ENCODE peak calls at places on chromosomes 16 and 17, in nine cellular contexts. D is A673, K is GM23248, H is fibroblast of lung, X is GM12878, A is hepatocyte, T is HCT116, F is GM23338, I is MM.1S. G is an unnamed sample.

GRCh38 chr17:35241520-35241919 is 1.4 kb upstream of the SLFN5 start:
- DNase-seq in I (no peak), D (no peak), H (no peak), X (no peak), K (no peak), A (no peak), F (peak; percentile 15), T (no peak), G (no peak)

GRCh38 chr16:54932737-54933254 is 2.1 kb downstream of the IRX5 start:
- DNase-seq in I (no peak), D (no peak), T (no peak), A (no peak), F (peak; percentile 69), H (peak; percentile 39), X (no peak), K (peak; percentile 59), G (peak; percentile 35)

GRCh38 chr17:60230358-60230757 is 80.6 kb downstream of the CA4 start:
- DNase-seq in X (no peak), H (no peak), F (no peak), D (no peak), I (no peak), K (peak; percentile 63), A (no peak), T (no peak), G (peak; percentile 41)

GRCh38 chr17:3888343-3889171 is 4.3 kb downstream of the CAMKK1 start:
- DNase-seq in T (peak; percentile 72), H (peak; percentile 94), D (peak; percentile 83), K (peak; percentile 99), X (no peak), A (peak; percentile 72), F (peak; percentile 87), I (no peak), G (peak; percentile 81)

GRCh38 chr16:87241135-87241771 is 75.9 kb downstream of the C16orf95 start:
- DNase-seq in H (no peak), A (no peak), K (no peak), F (no peak), I (no peak), X (no peak), D (no peak), T (no peak), G (no peak)

GRCh38 chr16:48366165-48367093 is 18.8 kb downstream of the SIAH1 start:
- DNase-seq in T (peak; percentile 80), K (peak; percentile 93), I (peak; percentile 77), A (peak; percentile 73), D (peak; percentile 78), X (peak; percentile 68), F (peak; percentile 76), H (peak; percentile 94), G (peak; percentile 85)

GRCh38 chr16:58511933-58512815 is 3.1 kb upstream of the SETD6 start:
- DNase-seq in F (peak; percentile 94), T (no peak), X (no peak), I (peak; percentile 69), A (peak; percentile 80), K (peak; percentile 72), D (peak; percentile 78), H (peak; percentile 38), G (peak; percentile 38)

GRCh38 chr16:54051821-54052220 is 234.8 kb downstream of the IRX3 start:
- DNase-seq in F (no peak), A (no peak), T (no peak), H (no peak), X (no peak), K (no peak), D (no peak), I (no peak), G (no peak)

GRCh38 chr17:19456016-19456927 is 45.2 kb downstream of the RNF112 start:
- DNase-seq in A (no peak), T (no peak), I (no peak), D (no peak), X (no peak), H (no peak), F (no peak), K (no peak), G (no peak)

GRCh38 chr16:57115504-57116182 is 23.3 kb downstream of the CPNE2 start:
- DNase-seq in X (no peak), I (no peak), A (peak; percentile 37), T (no peak), H (peak; percentile 59), K (no peak), D (peak; percentile 84), F (peak; percentile 60), G (no peak)

GRCh38 chr17:59420901-59421300 is 89.4 kb downstream of the YPEL2 start:
- DNase-seq in T (no peak), K (no peak), D (no peak), A (no peak), F (no peak), I (no peak), H (no peak), X (no peak), G (no peak)

GRCh38 chr16:86575754-86576557 is 2.4 kb upstream of the FOXL1 start:
- DNase-seq in X (no peak), F (peak; percentile 98), T (peak; percentile 97), I (no peak), A (peak; percentile 87), D (peak; percentile 93), K (peak; percentile 98), H (peak; percentile 97), G (peak; percentile 92)

GRCh38 chr17:30173649-30174048 is 57.0 kb downstream of the NSRP1 start:
- DNase-seq in K (no peak), X (peak; percentile 68), D (no peak), H (peak; percentile 17), I (peak; percentile 74), F (no peak), T (no peak), A (no peak), G (no peak)

GRCh38 chr17:41377546-41377945 is 4.6 kb downstream of the KRT34 start:
- DNase-seq in K (peak; percentile 16), D (peak; percentile 17), F (peak; percentile 4), H (peak; percentile 19), A (no peak), I (no peak), X (no peak), T (no peak), G (no peak)

GRCh38 chr17:80832266-80832676 is 159.4 kb upstream of the CHMP6 start:
- DNase-seq in T (no peak), D (peak; percentile 57), A (peak; percentile 58), I (no peak), H (peak; percentile 79), F (peak; percentile 71), X (no peak), K (peak; percentile 69), G (peak; percentile 67)

GRCh38 chr17:16486373-16487250 is 5.4 kb downstream of the LRRC75A start:
- DNase-seq in K (peak; percentile 77), X (no peak), A (peak; percentile 73), F (peak; percentile 84), I (no peak), H (peak; percentile 75), D (peak; percentile 84), T (no peak), G (peak; percentile 76)

GRCh38 chr16:3868556-3868955 is 12.0 kb downstream of the CREBBP start:
- DNase-seq in X (no peak), A (no peak), D (no peak), T (no peak), H (no peak), I (no peak), K (no peak), F (no peak), G (no peak)

GRCh38 chr17:77125432-77125901 is 15.3 kb upstream of the SEC14L1 start:
- DNase-seq in F (no peak), D (peak; percentile 41), A (no peak), K (peak; percentile 87), T (peak; percentile 91), X (no peak), I (no peak), H (peak; percentile 99), G (peak; percentile 96)

GRCh38 chr16:25148568-25149215 is 37.1 kb downstream of the LCMT1 start:
- DNase-seq in H (no peak), D (no peak), X (no peak), I (no peak), F (peak; percentile 27), K (no peak), A (no peak), T (no peak), G (no peak)

GRCh38 chr17:80836971-80837481 is 154.6 kb upstream of the CHMP6 start:
- DNase-seq in A (no peak), X (no peak), D (no peak), I (no peak), H (no peak), F (no peak), K (no peak), T (no peak), G (no peak)

DNA sequence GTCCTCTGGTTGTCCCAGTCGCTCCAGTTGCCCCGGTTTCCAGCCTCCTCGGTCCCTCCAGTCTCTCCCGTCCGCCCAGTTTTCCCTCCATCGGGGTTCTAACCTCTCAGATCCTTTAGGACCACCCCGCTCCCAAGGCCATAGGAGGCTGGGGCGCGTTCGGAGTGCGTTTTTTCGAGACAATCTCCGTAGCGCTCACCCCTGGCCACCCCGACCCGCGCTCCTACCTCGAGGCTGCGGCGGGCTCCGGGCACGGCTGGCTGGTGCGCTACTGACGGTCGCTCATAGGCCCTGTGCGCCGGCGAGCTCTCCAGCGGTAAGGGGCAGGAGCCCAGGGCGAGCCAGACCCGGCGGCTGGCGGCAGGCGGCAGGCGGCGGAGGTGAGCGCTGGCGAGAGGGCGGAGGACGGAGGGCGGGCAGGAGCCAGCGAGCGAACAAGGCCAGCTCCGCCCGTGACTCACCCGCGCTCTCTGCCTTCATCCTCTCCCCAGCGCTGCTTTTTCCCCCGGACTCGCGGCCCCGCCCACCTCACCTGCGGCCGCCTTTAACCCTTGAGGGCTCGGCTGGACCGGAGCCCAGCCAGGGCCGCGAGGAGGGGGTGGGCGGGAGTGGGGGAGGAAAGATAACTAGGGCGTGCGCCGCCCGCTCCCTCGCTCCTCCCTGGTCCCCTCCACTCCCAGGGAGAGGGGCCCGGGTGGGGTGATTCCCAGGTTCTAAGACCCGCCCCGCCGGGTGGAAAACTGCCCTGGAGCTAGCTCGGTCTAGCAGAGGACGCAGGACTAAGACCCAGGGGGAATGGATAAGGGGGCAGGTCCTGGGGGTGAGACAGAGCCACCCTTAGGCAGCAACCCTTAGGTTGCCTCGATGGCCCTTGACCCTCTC is at the start of gene SP6:
- DNase-seq in K (peak; percentile 89), A (peak; percentile 94), D (no peak), F (peak; percentile 93), T (peak; percentile 80), H (peak; percentile 65), I (peak; percentile 69), X (no peak), G (peak; percentile 92)
- TF ChIP-seq EZH2 in K (no peak), A (peak; percentile 71), D (peak; percentile 42), F (peak; percentile 83), T (no peak), H (no peak), I (no peak), X (no peak), G (no peak)

GRCh38 chr16:23941025-23941424 is 105.2 kb downstream of the PRKCB start:
- DNase-seq in T (no peak), F (no peak), A (no peak), D (no peak), X (no peak), H (no peak), I (no peak), K (no peak), G (no peak)
- TF ChIP-seq EZH2 in T (no peak), F (no peak), A (no peak), D (no peak), X (no peak), H (no peak), I (no peak), K (no peak), G (no peak)

GRCh38 chr17:74199306-74200092 is 4.0 kb upstream of the RPL38 start:
- DNase-seq in A (peak; percentile 82), I (peak; percentile 52), X (no peak), H (peak; percentile 26), T (no peak), F (peak; percentile 79), D (peak; percentile 77), K (peak; percentile 74), G (peak; percentile 20)
- TF ChIP-seq EZH2 in A (no peak), I (no peak), X (no peak), H (peak; percentile 52), T (no peak), F (no peak), D (no peak), K (no peak), G (no peak)

GRCh38 chr17:46193246-46193625 is at the start of gene KANSL1:
- DNase-seq in I (peak; percentile 85), T (peak; percentile 76), D (peak; percentile 95), F (peak; percentile 98), H (peak; percentile 90), K (peak; percentile 99), X (no peak), A (peak; percentile 98), G (peak; percentile 78)
- TF ChIP-seq EZH2 in I (no peak), T (no peak), D (no peak), F (no peak), H (no peak), K (no peak), X (no peak), A (no peak), G (no peak)